ENCODE peak calls at places on chromosomes 7 and 10, in eight cellular contexts. One of them, this sample, is unnamed.

GRCh38 chr7:69070476-69070875 is 527.8 kb upstream of the AUTS2 start:
- DNase-seq in adrenal gland: no peak
- DNase-seq in GM12864: no peak
- DNase-seq in mammary epithelial cell: no peak
- DNase-seq in astrocyte: no peak
- DNase-seq in endothelial cell of umbilical vein: no peak
- DNase-seq in cardiac muscle cell: no peak
- DNase-seq in transverse colon: no peak
- DNase-seq in this sample: no peak

GRCh38 chr10:70664702-70665195 is 7.6 kb upstream of the ADAMTS14 start:
- DNase-seq in transverse colon: no peak
- DNase-seq in endothelial cell of umbilical vein: no peak
- DNase-seq in astrocyte: peak
- DNase-seq in GM12864: no peak
- DNase-seq in mammary epithelial cell: peak
- DNase-seq in adrenal gland: no peak
- DNase-seq in cardiac muscle cell: no peak
- DNase-seq in this sample: no peak

GRCh38 chr7:125529237-125529636 is 599.6 kb upstream of the POT1 start:
- DNase-seq in endothelial cell of umbilical vein: no peak
- DNase-seq in GM12864: no peak
- DNase-seq in astrocyte: no peak
- DNase-seq in adrenal gland: no peak
- DNase-seq in mammary epithelial cell: peak
- DNase-seq in cardiac muscle cell: no peak
- DNase-seq in transverse colon: no peak
- DNase-seq in this sample: no peak

GRCh38 chr10:88979153-88979562 is 11.4 kb upstream of the FAS start:
- DNase-seq in transverse colon: no peak
- DNase-seq in endothelial cell of umbilical vein: no peak
- DNase-seq in GM12864: no peak
- DNase-seq in adrenal gland: peak
- DNase-seq in astrocyte: peak
- DNase-seq in mammary epithelial cell: peak
- DNase-seq in cardiac muscle cell: no peak
- DNase-seq in this sample: no peak

GRCh38 chr7:77415474-77415821 is 701 bp downstream of the GSAP start:
- DNase-seq in astrocyte: no peak
- DNase-seq in adrenal gland: peak
- DNase-seq in transverse colon: peak
- DNase-seq in endothelial cell of umbilical vein: no peak
- DNase-seq in GM12864: no peak
- DNase-seq in cardiac muscle cell: no peak
- DNase-seq in mammary epithelial cell: no peak
- DNase-seq in this sample: no peak

GRCh38 chr7:51278797-51279196 is 37.8 kb downstream of the COBL start:
- DNase-seq in GM12864: no peak
- DNase-seq in mammary epithelial cell: no peak
- DNase-seq in transverse colon: no peak
- DNase-seq in astrocyte: no peak
- DNase-seq in endothelial cell of umbilical vein: no peak
- DNase-seq in cardiac muscle cell: no peak
- DNase-seq in adrenal gland: no peak
- DNase-seq in this sample: no peak

GRCh38 chr10:57661206-57661605 is 606.5 kb downstream of the IPMK start:
- DNase-seq in astrocyte: no peak
- DNase-seq in adrenal gland: peak
- DNase-seq in mammary epithelial cell: no peak
- DNase-seq in endothelial cell of umbilical vein: no peak
- DNase-seq in GM12864: no peak
- DNase-seq in transverse colon: no peak
- DNase-seq in cardiac muscle cell: no peak
- DNase-seq in this sample: no peak

GRCh38 chr7:94003446-94004023 is 620 bp downstream of the BET1 start:
- DNase-seq in astrocyte: peak
- DNase-seq in GM12864: no peak
- DNase-seq in endothelial cell of umbilical vein: no peak
- DNase-seq in transverse colon: no peak
- DNase-seq in adrenal gland: peak
- DNase-seq in cardiac muscle cell: peak
- DNase-seq in mammary epithelial cell: peak
- DNase-seq in this sample: no peak

GRCh38 chr7:86477343-86477742 is 166.4 kb upstream of the GRM3 start:
- DNase-seq in endothelial cell of umbilical vein: no peak
- DNase-seq in mammary epithelial cell: no peak
- DNase-seq in astrocyte: no peak
- DNase-seq in adrenal gland: no peak
- DNase-seq in cardiac muscle cell: no peak
- DNase-seq in transverse colon: no peak
- DNase-seq in GM12864: no peak
- DNase-seq in this sample: no peak

GRCh38 chr7:106217089-106217542 is 67.7 kb downstream of the NAMPT start:
- DNase-seq in GM12864: no peak
- DNase-seq in transverse colon: peak
- DNase-seq in mammary epithelial cell: peak
- DNase-seq in endothelial cell of umbilical vein: peak
- DNase-seq in adrenal gland: peak
- DNase-seq in astrocyte: peak
- DNase-seq in cardiac muscle cell: no peak
- DNase-seq in this sample: peak

GRCh38 chr7:112211348-112211907 is 4.9 kb downstream of the ZNF277 start:
- DNase-seq in astrocyte: no peak
- DNase-seq in adrenal gland: no peak
- DNase-seq in endothelial cell of umbilical vein: no peak
- DNase-seq in mammary epithelial cell: no peak
- DNase-seq in GM12864: no peak
- DNase-seq in cardiac muscle cell: no peak
- DNase-seq in transverse colon: no peak
- DNase-seq in this sample: peak

GRCh38 chr10:114635101-114635500 is 23.0 kb downstream of the ABLIM1 start:
- DNase-seq in astrocyte: peak
- DNase-seq in cardiac muscle cell: peak
- DNase-seq in GM12864: no peak
- DNase-seq in transverse colon: no peak
- DNase-seq in mammary epithelial cell: no peak
- DNase-seq in endothelial cell of umbilical vein: no peak
- DNase-seq in adrenal gland: peak
- DNase-seq in this sample: peak

GRCh38 chr10:102267748-102268147 is 22.4 kb downstream of the GBF1 start:
- DNase-seq in endothelial cell of umbilical vein: no peak
- DNase-seq in transverse colon: no peak
- DNase-seq in astrocyte: peak
- DNase-seq in adrenal gland: no peak
- DNase-seq in cardiac muscle cell: no peak
- DNase-seq in mammary epithelial cell: peak
- DNase-seq in GM12864: no peak
- DNase-seq in this sample: no peak

GRCh38 chr7:158782638-158783490 is 46.4 kb downstream of the ESYT2 start:
- DNase-seq in GM12864: no peak
- DNase-seq in adrenal gland: peak
- DNase-seq in astrocyte: no peak
- DNase-seq in transverse colon: peak
- DNase-seq in mammary epithelial cell: no peak
- DNase-seq in cardiac muscle cell: peak
- DNase-seq in endothelial cell of umbilical vein: peak
- DNase-seq in this sample: no peak
- H3K4me3 ChIP-seq in GM12864: no peak
- H3K4me3 ChIP-seq in adrenal gland: no peak
- H3K4me3 ChIP-seq in astrocyte: no peak
- H3K4me3 ChIP-seq in transverse colon: no peak
- H3K4me3 ChIP-seq in mammary epithelial cell: no peak
- H3K4me3 ChIP-seq in cardiac muscle cell: no peak
- H3K4me3 ChIP-seq in endothelial cell of umbilical vein: no peak
- H3K4me3 ChIP-seq in this sample: no peak

GRCh38 chr7:140005754-140006503 is 56.8 kb downstream of the PARP12 start:
- DNase-seq in astrocyte: no peak
- DNase-seq in cardiac muscle cell: peak
- DNase-seq in endothelial cell of umbilical vein: peak
- DNase-seq in GM12864: no peak
- DNase-seq in mammary epithelial cell: no peak
- DNase-seq in adrenal gland: peak
- DNase-seq in transverse colon: no peak
- DNase-seq in this sample: no peak
- TF ChIP-seq CTCF in astrocyte: peak
- TF ChIP-seq CTCF in cardiac muscle cell: peak
- TF ChIP-seq CTCF in endothelial cell of umbilical vein: peak
- TF ChIP-seq CTCF in GM12864: no peak
- TF ChIP-seq CTCF in mammary epithelial cell: no peak
- TF ChIP-seq CTCF in adrenal gland: peak
- TF ChIP-seq CTCF in transverse colon: no peak
- TF ChIP-seq CTCF in this sample: no peak

GRCh38 chr10:133325761-133326463 is 10.8 kb downstream of the CALY start:
- DNase-seq in mammary epithelial cell: no peak
- DNase-seq in GM12864: no peak
- DNase-seq in cardiac muscle cell: peak
- DNase-seq in transverse colon: no peak
- DNase-seq in adrenal gland: no peak
- DNase-seq in astrocyte: no peak
- DNase-seq in endothelial cell of umbilical vein: no peak
- DNase-seq in this sample: no peak
- H3K4me3 ChIP-seq in mammary epithelial cell: peak
- H3K4me3 ChIP-seq in GM12864: no peak
- H3K4me3 ChIP-seq in cardiac muscle cell: peak
- H3K4me3 ChIP-seq in transverse colon: peak
- H3K4me3 ChIP-seq in adrenal gland: peak
- H3K4me3 ChIP-seq in astrocyte: no peak
- H3K4me3 ChIP-seq in endothelial cell of umbilical vein: no peak
- H3K4me3 ChIP-seq in this sample: peak

GRCh38 chr7:91288208-91288824 is 24.1 kb downstream of the FZD1 start:
- DNase-seq in astrocyte: no peak
- DNase-seq in cardiac muscle cell: peak
- DNase-seq in mammary epithelial cell: peak
- DNase-seq in GM12864: no peak
- DNase-seq in adrenal gland: peak
- DNase-seq in transverse colon: peak
- DNase-seq in endothelial cell of umbilical vein: peak
- DNase-seq in this sample: no peak

GRCh38 chr7:91285966-91286365 is 21.7 kb downstream of the FZD1 start:
- DNase-seq in endothelial cell of umbilical vein: no peak
- DNase-seq in GM12864: no peak
- DNase-seq in astrocyte: peak
- DNase-seq in transverse colon: no peak
- DNase-seq in mammary epithelial cell: no peak
- DNase-seq in cardiac muscle cell: no peak
- DNase-seq in adrenal gland: no peak
- DNase-seq in this sample: no peak

GRCh38 chr7:91289633-91290260 is 25.5 kb downstream of the FZD1 start:
- DNase-seq in GM12864: no peak
- DNase-seq in adrenal gland: no peak
- DNase-seq in transverse colon: no peak
- DNase-seq in cardiac muscle cell: no peak
- DNase-seq in astrocyte: no peak
- DNase-seq in mammary epithelial cell: peak
- DNase-seq in endothelial cell of umbilical vein: no peak
- DNase-seq in this sample: no peak

GRCh38 chr7:91286432-91286831 is 22.2 kb downstream of the FZD1 start:
- DNase-seq in GM12864: no peak
- DNase-seq in mammary epithelial cell: no peak
- DNase-seq in cardiac muscle cell: peak
- DNase-seq in transverse colon: no peak
- DNase-seq in endothelial cell of umbilical vein: no peak
- DNase-seq in astrocyte: no peak
- DNase-seq in adrenal gland: no peak
- DNase-seq in this sample: no peak

DNA sequence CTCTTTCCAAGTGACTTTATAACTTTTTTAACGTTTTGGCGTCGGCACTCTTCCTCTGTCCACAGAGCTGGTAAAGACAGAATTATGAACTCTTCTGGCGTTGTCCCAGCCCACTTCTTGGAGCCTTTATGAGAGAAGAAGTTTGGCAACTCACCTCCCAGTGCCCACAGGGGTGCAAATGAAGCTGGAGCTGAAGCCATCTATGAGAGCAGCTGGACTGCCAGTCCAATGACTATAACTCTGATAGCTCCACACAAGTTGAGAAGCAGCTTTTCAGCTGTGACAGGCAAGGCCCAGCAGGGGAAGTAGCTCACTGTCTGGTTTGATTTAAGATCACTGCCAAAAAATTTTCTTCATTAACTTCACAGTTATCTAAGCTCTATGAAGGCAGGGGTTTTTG is 23.5 kb downstream of the FZD1 start:
- DNase-seq in astrocyte: peak
- DNase-seq in transverse colon: no peak
- DNase-seq in GM12864: no peak
- DNase-seq in endothelial cell of umbilical vein: peak
- DNase-seq in mammary epithelial cell: no peak
- DNase-seq in cardiac muscle cell: peak
- DNase-seq in adrenal gland: no peak
- DNase-seq in this sample: no peak
- TF ChIP-seq CTCF in astrocyte: no peak
- TF ChIP-seq CTCF in transverse colon: no peak
- TF ChIP-seq CTCF in GM12864: no peak
- TF ChIP-seq CTCF in endothelial cell of umbilical vein: no peak
- TF ChIP-seq CTCF in mammary epithelial cell: peak
- TF ChIP-seq CTCF in cardiac muscle cell: no peak
- TF ChIP-seq CTCF in adrenal gland: no peak
- TF ChIP-seq CTCF in this sample: peak

GRCh38 chr7:151839511-151839921 is 37.4 kb downstream of the PRKAG2 start:
- DNase-seq in transverse colon: no peak
- DNase-seq in adrenal gland: no peak
- DNase-seq in endothelial cell of umbilical vein: no peak
- DNase-seq in mammary epithelial cell: no peak
- DNase-seq in GM12864: no peak
- DNase-seq in astrocyte: no peak
- DNase-seq in cardiac muscle cell: no peak
- DNase-seq in this sample: no peak
- H3K4me3 ChIP-seq in transverse colon: no peak
- H3K4me3 ChIP-seq in adrenal gland: no peak
- H3K4me3 ChIP-seq in endothelial cell of umbilical vein: no peak
- H3K4me3 ChIP-seq in mammary epithelial cell: no peak
- H3K4me3 ChIP-seq in GM12864: no peak
- H3K4me3 ChIP-seq in astrocyte: no peak
- H3K4me3 ChIP-seq in cardiac muscle cell: no peak
- H3K4me3 ChIP-seq in this sample: no peak

GRCh38 chr7:82443044-82443800 is at the start of gene CACNA2D1:
- DNase-seq in transverse colon: peak
- DNase-seq in adrenal gland: peak
- DNase-seq in cardiac muscle cell: peak
- DNase-seq in astrocyte: no peak
- DNase-seq in GM12864: no peak
- DNase-seq in endothelial cell of umbilical vein: peak
- DNase-seq in mammary epithelial cell: peak
- DNase-seq in this sample: no peak
- TF ChIP-seq CTCF in transverse colon: no peak
- TF ChIP-seq CTCF in adrenal gland: no peak
- TF ChIP-seq CTCF in cardiac muscle cell: no peak
- TF ChIP-seq CTCF in astrocyte: no peak
- TF ChIP-seq CTCF in GM12864: no peak
- TF ChIP-seq CTCF in endothelial cell of umbilical vein: no peak
- TF ChIP-seq CTCF in mammary epithelial cell: no peak
- TF ChIP-seq CTCF in this sample: no peak